ENCODE peak calls at places on chromosome 10, in five cellular contexts. X, D, L, I and U are unnamed samples. For H3K4me1, the result is how much of the 10 kb centered on the place peaks cover.

GRCh38 chr10:124646483-124647352 is 97.5 kb downstream of the FAM53B start:
- DNase-seq in L (no peak), I (peak), X (peak), D (peak), U (peak)

GRCh38 chr10:5888843-5889623 is 660 bp downstream of the ANKRD16 start:
- DNase-seq in D (peak), I (peak), X (peak), L (peak), U (no peak)

GRCh38 chr10:98582363-98582762 is 135.6 kb upstream of the HPS1 start:
- DNase-seq in D (no peak), I (no peak), L (no peak), X (no peak), U (no peak)

GRCh38 chr10:78927257-78927995 is 141.3 kb upstream of the ZMIZ1 start:
- DNase-seq in L (no peak), D (no peak), I (no peak), X (no peak), U (no peak)

GRCh38 chr10:6694447-6695155 is 114.5 kb upstream of the PRKCQ start:
- DNase-seq in I (no peak), D (no peak), L (no peak), X (no peak), U (no peak)

GRCh38 chr10:70455213-70455630 is 13.7 kb upstream of the NODAL start:
- DNase-seq in I (no peak), X (no peak), D (no peak), L (peak), U (no peak)

GRCh38 chr10:133257489-133258065 is 19.1 kb downstream of the ADAM8 start:
- DNase-seq in X (peak), I (peak), D (peak), L (peak), U (peak)

GRCh38 chr10:24427678-24428409 is 218.9 kb downstream of the KIAA1217 start:
- DNase-seq in D (no peak), L (no peak), I (no peak), X (no peak), U (no peak)

GRCh38 chr10:71497802-71498326 is 101.1 kb downstream of the CDH23 start:
- DNase-seq in L (no peak), I (no peak), D (no peak), X (no peak), U (no peak)

DNA sequence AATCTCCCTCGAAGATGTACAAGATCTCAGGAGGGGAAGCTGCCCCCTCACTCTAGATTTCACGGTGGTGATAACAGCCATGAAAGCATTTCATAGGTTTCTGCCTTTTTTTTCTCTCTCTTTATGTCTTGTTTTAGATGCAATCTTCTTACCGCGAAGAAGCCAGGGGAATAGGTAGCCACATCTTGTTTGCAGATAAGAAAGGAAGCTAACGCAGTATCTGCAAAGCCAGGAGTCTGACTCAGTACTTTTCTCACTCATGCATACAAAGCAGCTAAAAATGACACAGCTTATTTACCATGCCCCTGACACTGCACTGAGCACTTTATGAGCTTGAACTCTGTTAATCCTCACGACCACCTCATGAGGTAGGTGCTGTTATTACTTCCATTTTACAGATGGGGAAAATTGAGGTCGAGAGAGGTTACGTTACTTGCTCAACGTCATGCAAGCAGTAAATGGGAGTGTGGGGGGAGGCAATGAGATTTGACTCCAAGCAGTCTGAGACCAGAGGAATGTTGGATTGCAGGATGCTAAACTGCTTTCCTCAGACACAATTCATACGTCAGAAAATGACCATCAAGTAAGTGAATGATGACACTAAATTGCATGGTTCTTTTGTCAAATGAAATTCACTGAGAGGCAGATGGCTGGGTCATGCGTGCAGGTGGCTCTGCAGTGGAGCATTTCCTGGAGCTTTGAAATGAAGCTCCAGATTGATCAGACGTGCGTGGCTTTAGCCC is 3.2 kb downstream of the MAP3K8 start:
- DNase-seq in I (no peak), L (no peak), D (no peak), X (no peak), U (no peak)
- H3K4me1 ChIP-seq in I (under half), L (under half), D (under half), X (under half), U (half or more)

DNA sequence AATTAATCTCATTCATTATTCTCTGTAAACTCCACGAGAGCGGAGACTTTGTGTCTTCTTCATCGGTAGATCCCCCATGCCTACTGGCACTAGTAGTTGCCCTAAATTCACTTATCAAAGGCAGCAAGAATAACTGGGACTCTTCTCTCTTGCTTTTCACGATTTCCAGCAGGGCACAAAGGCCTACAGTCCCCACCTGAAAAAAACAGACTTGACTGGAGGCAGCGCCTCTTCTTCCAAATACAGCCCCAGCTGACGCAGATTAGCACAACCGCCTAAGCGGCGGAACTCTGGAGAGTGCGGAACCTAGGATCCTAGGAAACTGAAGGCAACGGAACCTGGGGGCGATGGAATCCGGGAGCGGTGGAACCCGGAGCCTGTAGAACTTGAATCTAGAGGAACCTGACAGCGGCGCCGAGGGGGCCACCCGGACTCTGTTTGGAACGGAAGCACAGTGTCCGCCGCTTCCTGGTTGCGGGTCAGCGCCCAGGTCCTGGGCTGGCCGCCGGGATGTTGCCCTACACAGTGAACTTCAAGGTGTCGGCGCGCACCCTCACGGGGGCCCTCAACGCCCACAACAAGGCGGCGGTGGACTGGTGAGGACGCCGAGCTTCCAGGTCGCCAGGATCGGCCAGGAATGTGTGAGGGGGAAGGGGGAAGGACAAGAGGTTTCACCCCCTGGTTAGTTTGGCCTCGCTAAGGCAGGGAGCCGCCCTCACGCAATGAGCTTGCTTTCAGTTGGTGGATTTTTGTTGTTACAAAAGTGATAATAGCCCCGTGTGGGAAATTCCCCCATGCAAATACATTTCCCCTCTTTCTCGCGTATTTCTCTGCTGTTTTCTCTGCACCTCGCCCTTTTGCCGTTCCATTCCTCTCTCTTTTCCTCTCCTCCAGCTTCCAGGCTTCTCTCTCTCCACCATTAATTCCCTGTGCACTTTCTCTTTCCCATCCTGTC is at the start of gene WDR11:
- DNase-seq in L (peak), X (peak), I (peak), D (peak), U (peak)
- TF ChIP-seq CTCF in L (no peak), X (no peak), I (no peak), D (no peak), U (no peak)

DNA sequence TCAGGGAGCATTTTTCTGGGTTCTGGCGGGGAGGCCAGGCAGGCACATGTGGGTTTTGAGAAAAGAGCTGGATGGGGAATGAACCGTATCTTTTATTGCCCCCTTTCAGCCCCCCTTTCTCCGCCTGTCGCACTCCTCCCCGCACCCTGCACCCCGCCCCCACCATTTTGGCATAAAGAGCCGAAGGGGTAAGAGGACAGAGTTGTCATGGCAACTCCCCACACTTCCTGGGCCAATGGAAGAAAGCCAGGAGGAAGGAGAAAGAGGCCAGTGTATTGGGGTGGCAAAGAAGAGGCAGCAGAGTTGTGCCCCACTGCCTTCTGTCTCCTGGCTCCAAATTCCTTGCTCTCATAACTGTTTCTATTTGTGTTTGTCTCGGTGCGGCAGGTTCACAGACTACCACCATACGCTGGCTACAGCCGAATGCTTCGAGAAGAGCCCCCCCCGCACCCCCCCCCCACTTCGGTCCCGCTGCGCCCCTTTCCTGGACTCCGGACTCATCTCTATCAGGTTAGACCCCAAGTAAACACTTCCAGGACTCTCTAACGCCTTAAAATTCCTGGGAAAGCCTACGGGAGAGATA is 3.4 kb downstream of the KCNIP2 start:
- DNase-seq in L (peak), X (no peak), I (no peak), D (no peak), U (no peak)
- H3K4me3 ChIP-seq in L (peak), X (peak), I (no peak), D (peak), U (peak)

GRCh38 chr10:77386365-77386764 is 251.2 kb downstream of the KCNMA1 start:
- DNase-seq in I (no peak), X (no peak), L (no peak), D (no peak), U (no peak)

GRCh38 chr10:77387247-77387646 is 250.4 kb downstream of the KCNMA1 start:
- DNase-seq in L (no peak), I (no peak), D (no peak), X (no peak), U (no peak)

GRCh38 chr10:77388571-77388970 is 249.0 kb downstream of the KCNMA1 start:
- DNase-seq in I (no peak), X (no peak), L (no peak), D (no peak), U (no peak)

GRCh38 chr10:77385315-77385714 is 252.3 kb downstream of the KCNMA1 start:
- DNase-seq in I (no peak), D (no peak), X (no peak), L (no peak), U (no peak)

DNA sequence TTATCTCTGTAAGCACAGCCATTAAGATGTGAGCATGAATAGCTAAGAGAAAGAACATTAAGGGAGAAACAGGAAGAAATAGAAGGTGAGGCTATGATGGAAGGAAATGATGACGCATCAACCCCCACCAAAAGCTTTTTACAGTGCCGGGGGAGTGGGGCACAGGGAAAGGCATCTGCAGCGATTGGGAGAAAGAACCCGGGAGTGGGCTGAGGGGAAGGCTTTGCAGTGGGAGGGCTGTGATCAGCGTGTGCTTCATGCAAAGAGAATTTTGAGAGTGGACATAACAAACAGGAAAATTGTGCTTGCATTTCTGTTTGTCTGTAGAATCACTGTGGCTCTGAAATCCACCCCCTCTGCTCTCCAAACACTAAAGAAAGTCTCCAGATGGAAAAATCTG is 250.8 kb downstream of the KCNMA1 start:
- DNase-seq in L (no peak), X (no peak), I (peak), D (no peak), U (no peak)
- H3K4me1 ChIP-seq in L (under half), X (under half), I (under half), D (under half), U (under half)

GRCh38 chr10:111323567-111323966 is 246.7 kb downstream of the ADRA2A start:
- DNase-seq in L (peak), I (no peak), X (no peak), D (no peak), U (no peak)
- TF ChIP-seq CTCF in L (peak), I (peak), X (no peak), D (peak), U (no peak)

GRCh38 chr10:63627881-63628296 is 106.7 kb downstream of the REEP3 start:
- DNase-seq in X (no peak), I (no peak), L (no peak), D (no peak), U (no peak)
- H3K4me3 ChIP-seq in X (no peak), I (no peak), L (no peak), D (no peak), U (no peak)

GRCh38 chr10:93995182-93995581 is 1.5 kb downstream of the PLCE1 start:
- DNase-seq in X (no peak), L (no peak), I (no peak), D (no peak), U (no peak)

GRCh38 chr10:94000638-94001420 is 7.1 kb downstream of the PLCE1 start:
- DNase-seq in L (no peak), D (no peak), X (no peak), I (no peak), U (no peak)

GRCh38 chr10:93999401-93999851 is 5.7 kb downstream of the PLCE1 start:
- DNase-seq in L (peak), I (peak), X (peak), D (peak), U (peak)

GRCh38 chr10:93995598-93996271 is 2.0 kb downstream of the PLCE1 start:
- DNase-seq in D (no peak), I (no peak), L (no peak), X (no peak), U (no peak)

DNA sequence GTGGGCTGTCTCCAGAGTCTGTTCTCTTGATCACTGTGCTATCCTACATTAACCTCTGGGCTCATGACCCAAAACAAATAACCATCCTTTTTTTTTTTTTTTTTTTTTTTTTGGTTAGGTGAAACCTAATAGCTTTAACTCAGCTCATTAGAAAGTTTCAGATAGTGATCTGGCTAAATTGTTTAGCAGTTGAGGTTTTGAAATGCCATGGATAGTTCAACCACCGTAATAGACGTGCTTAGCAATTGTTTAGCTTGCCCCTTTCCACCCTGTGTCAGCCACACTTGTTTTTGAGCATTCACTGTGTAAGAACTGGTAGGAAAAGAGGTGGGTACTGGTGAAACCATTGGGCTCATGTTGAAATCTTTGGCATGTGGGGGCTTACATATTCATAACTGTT is 3.8 kb downstream of the PLCE1 start:
- DNase-seq in I (no peak), X (no peak), L (no peak), D (no peak), U (no peak)
- H3K4me1 ChIP-seq in I (under half), X (under half), L (under half), D (under half), U (under half)

GRCh38 chr10:74337330-74338016 is 186.5 kb downstream of the ADK start:
- DNase-seq in I (no peak), D (no peak), L (no peak), X (no peak), U (no peak)

GRCh38 chr10:74333174-74333573 is 182.2 kb downstream of the ADK start:
- DNase-seq in L (no peak), D (no peak), X (no peak), I (no peak), U (no peak)

GRCh38 chr10:74329873-74330272 is 178.9 kb downstream of the ADK start:
- DNase-seq in X (no peak), D (no peak), I (no peak), L (no peak), U (no peak)

GRCh38 chr10:74332398-74332797 is 181.4 kb downstream of the ADK start:
- DNase-seq in D (no peak), X (no peak), L (no peak), I (no peak), U (no peak)

DNA sequence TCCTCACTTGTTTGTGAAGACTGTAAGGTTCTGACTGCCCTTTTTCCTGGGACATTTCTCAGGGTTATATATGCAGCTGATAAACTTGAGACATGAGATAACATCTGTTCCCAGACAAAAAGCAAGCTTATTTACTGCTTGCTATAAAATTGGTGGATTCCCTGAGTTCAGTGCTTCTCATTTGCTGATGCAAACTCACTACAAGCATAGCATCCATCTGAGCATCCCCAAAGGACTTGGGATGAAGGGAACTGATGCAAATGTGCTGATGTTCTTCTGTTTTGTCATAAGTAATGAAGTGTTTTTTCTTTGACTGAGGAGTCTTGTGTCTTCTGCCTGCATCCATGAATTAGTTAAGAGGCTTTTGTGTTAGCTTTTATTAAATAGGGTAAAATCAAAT is 183.2 kb downstream of the ADK start:
- DNase-seq in X (no peak), L (no peak), D (no peak), I (no peak), U (no peak)
- TF ChIP-seq CTCF in X (no peak), L (no peak), D (no peak), I (no peak), U (no peak)

GRCh38 chr10:113957013-113957412 is 86.7 kb upstream of the ADRB1 start:
- DNase-seq in X (no peak), L (no peak), D (no peak), I (peak), U (no peak)

GRCh38 chr10:113961261-113961938 is 82.3 kb upstream of the ADRB1 start:
- DNase-seq in L (no peak), D (no peak), I (peak), X (no peak), U (no peak)

GRCh38 chr10:113960617-113961260 is 82.9 kb upstream of the ADRB1 start:
- DNase-seq in I (peak), X (no peak), L (peak), D (no peak), U (no peak)

GRCh38 chr10:113959383-113959760 is 84.3 kb upstream of the ADRB1 start:
- DNase-seq in D (no peak), L (no peak), X (no peak), I (peak), U (peak)

GRCh38 chr10:113958631-113959382 is 84.9 kb upstream of the ADRB1 start:
- DNase-seq in X (no peak), D (peak), I (peak), L (no peak), U (no peak)
- H3K4me3 ChIP-seq in X (no peak), D (no peak), I (no peak), L (no peak), U (no peak)

GRCh38 chr10:129464251-129464650 is 2.8 kb upstream of the MGMT start:
- DNase-seq in L (no peak), I (no peak), X (no peak), D (no peak), U (no peak)

GRCh38 chr10:129455625-129456024 is 11.4 kb upstream of the MGMT start:
- DNase-seq in D (no peak), L (no peak), I (no peak), X (no peak), U (no peak)

GRCh38 chr10:129462257-129462795 is 4.7 kb upstream of the MGMT start:
- DNase-seq in I (no peak), L (no peak), X (no peak), D (no peak), U (no peak)

GRCh38 chr10:129459762-129460539 is 7.1 kb upstream of the MGMT start:
- DNase-seq in D (no peak), I (no peak), X (no peak), L (no peak), U (no peak)
- H3K4me1 ChIP-seq in D (under half), I (under half), X (under half), L (under half), U (under half)